ENCODE peak calls at places on chromosomes 6 and 20, in eight cellular contexts. Y, H, C, G, E, D, Z and I are unnamed samples.

GRCh38 chr20:35561671-35562070 is 19.8 kb downstream of the ERGIC3 start:
- DNase-seq in C (no peak), Z (no peak), E (no peak), Y (no peak), G (no peak), D (no peak), H (no peak), I (no peak)

GRCh38 chr20:24470031-24470781 is 777 bp downstream of the SYNDIG1 start:
- DNase-seq in H (no peak), G (no peak), Y (peak; percentile 31), E (no peak), D (no peak), Z (no peak), C (no peak), I (no peak)

GRCh38 chr6:142947702-142948480 is 2.9 kb upstream of the HIVEP2 start:
- DNase-seq in Z (no peak), Y (no peak), D (no peak), H (no peak), C (no peak), G (no peak), E (no peak), I (no peak)

GRCh38 chr6:97813881-97814280 is 530.9 kb upstream of the MMS22L start:
- DNase-seq in Y (no peak), E (no peak), C (no peak), D (no peak), Z (no peak), G (no peak), H (no peak), I (no peak)

GRCh38 chr20:25058051-25058796 is at the start of gene ACSS1:
- DNase-seq in D (peak; percentile 43), C (peak; percentile 78), E (peak; percentile 92), Z (peak; percentile 25), G (peak; percentile 68), Y (peak; percentile 72), H (peak; percentile 72), I (peak; percentile 94)

GRCh38 chr6:13431861-13432465 is 55.4 kb downstream of the GFOD1 start:
- DNase-seq in D (no peak), Y (no peak), H (no peak), Z (no peak), C (no peak), E (no peak), G (no peak), I (no peak)

GRCh38 chr6:170358496-170358895 is 51.9 kb downstream of the FAM120B start:
- DNase-seq in E (no peak), C (no peak), Y (no peak), G (no peak), D (no peak), Z (no peak), H (no peak), I (no peak)

GRCh38 chr6:84766118-84766683 is 1.8 kb upstream of the TBX18 start:
- DNase-seq in C (no peak), E (no peak), Y (no peak), H (no peak), Z (no peak), G (no peak), D (no peak), I (no peak)

GRCh38 chr6:118469468-118469867 is 78.6 kb upstream of the PLN start:
- DNase-seq in Y (no peak), H (peak; percentile 17), Z (no peak), E (no peak), C (no peak), D (no peak), G (no peak), I (no peak)

GRCh38 chr6:25490018-25490865 is 161.8 kb upstream of the SCGN start:
- DNase-seq in Y (peak; percentile 31), E (peak; percentile 91), C (peak; percentile 73), D (peak; percentile 54), G (peak; percentile 80), Z (no peak), H (peak; percentile 80), I (peak; percentile 73)

GRCh38 chr6:150212745-150213144 is 69.9 kb downstream of the PPP1R14C start:
- DNase-seq in C (no peak), G (no peak), D (no peak), Y (no peak), H (no peak), Z (no peak), E (no peak), I (no peak)

GRCh38 chr6:106103728-106104109 is 17.6 kb downstream of the PRDM1 start:
- DNase-seq in Y (no peak), H (no peak), E (peak; percentile 81), C (no peak), D (no peak), G (no peak), Z (no peak), I (no peak)

GRCh38 chr6:144912474-144912873 is 627.3 kb downstream of the UTRN start:
- DNase-seq in G (no peak), D (no peak), Z (no peak), C (no peak), H (no peak), E (no peak), Y (no peak), I (no peak)

GRCh38 chr6:169798764-169799473 is 47.5 kb downstream of the ERMARD start:
- DNase-seq in H (no peak), G (no peak), E (no peak), Y (no peak), D (no peak), Z (no peak), C (no peak), I (peak; percentile 26)

GRCh38 chr6:115729036-115729435 is 331.7 kb downstream of the FRK start:
- DNase-seq in Z (no peak), D (no peak), C (no peak), E (no peak), Y (no peak), H (no peak), G (no peak), I (no peak)

GRCh38 chr6:159777240-159777904 is 12.0 kb downstream of the TCP1 start:
- DNase-seq in G (no peak), Z (no peak), H (no peak), E (no peak), Y (no peak), C (no peak), D (no peak), I (no peak)

GRCh38 chr6:153436346-153436745 is 305.3 kb upstream of the RGS17 start:
- DNase-seq in D (no peak), Y (no peak), C (no peak), E (no peak), Z (no peak), G (no peak), H (no peak), I (no peak)

GRCh38 chr6:163418273-163419029 is 3.9 kb downstream of the QKI start:
- DNase-seq in Z (no peak), H (no peak), C (no peak), D (no peak), Y (no peak), E (no peak), G (no peak), I (no peak)
- H3K4me3 ChIP-seq in Z (peak overlapping the region; percentile 98), H (peak overlapping the region; percentile 6), C (peak overlapping the region; percentile 14), D (peak overlapping the region; percentile 99), Y (peak overlapping the region; percentile 15), E (no peak overlapping the region), G (no peak overlapping the region), I (no peak overlapping the region)

DNA sequence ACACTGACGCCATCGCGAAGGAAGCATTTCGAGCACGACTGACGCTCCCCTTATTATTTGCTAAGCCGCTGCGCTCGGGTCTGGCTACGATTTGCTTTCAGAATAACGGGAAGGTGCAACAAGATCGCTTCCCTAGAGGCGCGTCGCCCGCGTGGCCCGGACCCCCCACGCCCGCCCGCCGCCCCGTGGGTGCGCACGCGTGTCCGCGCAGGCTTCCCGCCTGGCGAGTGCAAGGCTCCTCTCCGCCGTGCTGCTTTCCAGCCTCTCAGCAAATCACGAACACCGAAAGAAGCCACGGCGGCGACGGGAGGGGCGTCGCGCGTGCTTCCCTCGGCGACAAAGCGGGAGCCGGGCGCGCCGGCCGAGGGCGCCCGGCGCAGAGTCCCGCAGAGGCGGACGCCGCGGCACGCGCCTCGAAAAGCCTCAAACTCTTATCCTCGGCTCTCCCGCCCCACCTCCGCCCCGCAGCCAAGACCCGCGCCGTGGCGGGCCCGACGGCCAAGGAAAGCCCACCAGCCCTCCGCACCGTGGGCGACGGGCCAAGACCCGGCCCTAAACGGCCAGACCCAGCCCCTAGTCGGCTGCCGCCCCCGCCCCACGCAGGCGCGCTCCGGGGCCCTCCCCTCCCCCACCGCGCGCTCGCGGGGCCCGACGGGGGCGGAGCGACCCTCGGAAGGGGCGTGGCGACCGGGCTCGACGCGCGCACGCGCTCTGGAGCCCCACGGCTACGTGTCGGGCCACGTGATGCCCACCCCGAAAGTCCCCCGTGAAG is 987 bp upstream of the QKI start:
- DNase-seq in D (peak; percentile 82), Y (peak; percentile 75), C (peak; percentile 92), G (peak; percentile 92), Z (peak; percentile 24), E (peak; percentile 92), H (peak; percentile 90), I (peak; percentile 96)
- TF ChIP-seq POLR2A in D (peak; percentile 97), Y (peak; percentile 46), C (peak; percentile 63), G (peak; percentile 88), Z (peak; percentile 89), E (peak; percentile 23), H (peak; percentile 78), I (peak; percentile 33)

DNA sequence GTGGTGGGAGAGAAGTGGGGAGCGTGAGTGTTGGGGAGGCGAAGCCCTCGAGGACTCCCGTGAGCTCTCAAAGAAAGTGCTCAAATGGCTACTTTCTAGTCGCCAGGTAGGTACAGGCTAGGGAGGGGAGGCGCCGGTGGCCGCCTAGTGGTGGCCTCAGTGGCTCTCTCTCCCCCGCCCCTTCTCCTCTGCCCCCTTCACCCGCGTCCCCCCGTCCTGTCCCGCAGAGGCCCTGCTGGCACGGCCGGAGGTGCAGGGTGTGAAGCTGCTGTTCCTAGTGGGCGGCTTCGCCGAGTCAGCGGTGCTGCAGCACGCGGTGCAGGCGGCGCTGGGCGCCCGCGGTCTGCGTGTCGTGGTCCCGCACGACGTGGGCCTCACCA is 16.3 kb downstream of the ADISSP start:
- DNase-seq in Y (no peak), Z (no peak), D (no peak), E (no peak), H (no peak), C (no peak), G (no peak), I (no peak)
- H3K4me3 ChIP-seq in Y (no peak overlapping the region), Z (peak overlapping the region; percentile 64), D (no peak overlapping the region), E (peak overlapping the region; percentile 36), H (no peak overlapping the region), C (no peak overlapping the region), G (no peak overlapping the region), I (no peak overlapping the region)

DNA sequence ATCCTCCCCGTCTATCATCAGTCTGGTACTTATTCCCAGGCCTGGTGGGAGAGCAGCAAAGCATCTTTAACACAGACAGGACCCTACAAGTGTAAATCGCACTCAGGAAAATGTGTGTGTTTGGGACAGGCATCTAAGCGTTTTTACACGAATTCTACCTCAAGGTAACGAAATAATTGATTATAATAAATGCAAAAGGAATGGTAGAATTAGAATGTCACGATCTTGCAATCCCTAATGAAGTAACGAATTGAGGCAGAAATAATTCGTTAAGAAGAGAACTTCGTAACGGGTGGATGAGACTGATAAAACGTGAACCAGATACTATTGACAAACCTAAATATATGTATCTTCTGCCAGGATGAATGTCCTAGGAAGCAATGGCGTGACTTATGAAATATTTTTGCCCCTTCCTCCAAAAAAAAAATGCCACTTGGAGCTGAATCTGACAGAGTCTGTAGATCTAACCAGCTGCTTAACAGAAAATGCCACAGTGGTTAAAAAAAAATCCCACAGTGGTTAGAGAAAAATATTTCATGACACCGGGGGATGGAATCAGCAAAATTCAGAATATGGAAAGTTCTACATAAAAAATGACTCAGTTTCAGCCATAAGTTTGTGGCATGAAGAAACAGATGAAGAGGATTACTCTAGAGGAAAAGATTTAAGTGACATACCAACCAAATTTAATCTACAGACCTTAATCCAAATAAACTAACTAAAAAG is 68.7 kb downstream of the F13A1 start:
- DNase-seq in D (no peak), Y (no peak), H (no peak), E (no peak), Z (no peak), G (no peak), C (no peak), I (no peak)
- TF ChIP-seq POLR2A in D (no peak), Y (no peak), H (no peak), E (no peak), Z (no peak), G (no peak), C (no peak), I (no peak)